ENCODE peak calls at places on chromosomes 11 and 22, in nine cellular contexts. S, G, F, Q, P, U, M, E and L are unnamed samples.

GRCh38 chr11:40401132-40401853 is 1058.2 kb downstream of the LRRC4C start:
- DNase-seq in P (no peak), G (no peak), U (no peak), M (no peak), Q (no peak), S (no peak), E (no peak), F (no peak), L (no peak)

GRCh38 chr11:118886681-118887111 is 3.0 kb downstream of the CXCR5 start:
- DNase-seq in P (no peak), Q (no peak), F (no peak), E (no peak), G (no peak), U (peak), S (no peak), M (no peak), L (no peak)

GRCh38 chr22:40714514-40714966 is 35.3 kb downstream of the MCHR1 start:
- DNase-seq in F (no peak), E (no peak), U (no peak), Q (no peak), M (peak), G (no peak), P (no peak), S (peak), L (no peak)

GRCh38 chr11:45884596-45885185 is 760 bp upstream of the MAPK8IP1 start:
- DNase-seq in G (no peak), U (no peak), F (no peak), M (no peak), E (no peak), S (no peak), P (no peak), Q (no peak), L (no peak)

GRCh38 chr11:47415949-47416472 is 7.6 kb downstream of the SLC39A13 start:
- DNase-seq in G (peak), P (peak), F (no peak), Q (no peak), U (no peak), S (peak), E (peak), M (peak), L (peak)

GRCh38 chr22:17777005-17777716 is 2.9 kb upstream of the BID start:
- DNase-seq in P (no peak), M (no peak), Q (no peak), U (peak), S (no peak), F (peak), E (no peak), G (peak), L (no peak)

GRCh38 chr11:120303004-120303637 is 22.0 kb upstream of the TLCD5 start:
- DNase-seq in P (peak), Q (no peak), S (no peak), E (peak), M (peak), U (no peak), G (peak), F (no peak), L (peak)

GRCh38 chr22:29820941-29821789 is 16.9 kb downstream of the ASCC2 start:
- DNase-seq in G (peak), Q (peak), P (peak), E (peak), M (peak), F (no peak), S (peak), U (no peak), L (peak)

GRCh38 chr22:44351685-44352377 is 39.1 kb upstream of the SHISAL1 start:
- DNase-seq in Q (peak), G (peak), S (no peak), U (no peak), F (no peak), M (peak), E (peak), P (peak), L (peak)

GRCh38 chr11:63613517-63614135 is 607 bp downstream of the PLAAT3 start:
- DNase-seq in S (no peak), G (peak), E (peak), U (peak), P (peak), Q (no peak), M (no peak), F (peak), L (no peak)

GRCh38 chr11:71268706-71269321 is 16.4 kb upstream of the SHANK2 start:
- DNase-seq in P (no peak), M (no peak), Q (no peak), S (no peak), F (no peak), G (peak), U (no peak), E (no peak), L (no peak)

DNA sequence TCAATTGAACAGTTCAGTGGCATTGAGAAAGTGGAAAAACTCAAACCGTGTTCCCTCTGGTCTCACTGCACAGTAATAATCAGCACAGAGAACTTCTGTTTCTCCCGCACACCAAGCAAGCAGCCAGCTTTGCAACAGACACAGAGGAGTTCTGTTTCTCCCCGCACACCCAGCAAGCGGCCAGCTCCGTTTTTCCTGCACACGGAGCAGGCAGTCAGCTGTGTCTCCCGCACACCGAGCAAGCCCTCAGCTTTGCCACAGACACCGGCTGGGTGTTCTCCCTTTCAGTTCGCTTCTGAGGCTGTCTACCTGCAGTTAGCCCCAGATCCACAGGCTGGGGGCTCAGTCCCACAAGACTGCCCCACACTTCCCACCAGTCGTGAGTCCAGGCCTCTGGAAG is 9.9 kb upstream of the TALDO1 start:
- DNase-seq in Q (no peak), F (no peak), U (no peak), G (no peak), P (no peak), E (no peak), S (no peak), M (no peak), L (no peak)
- H3K4me3 ChIP-seq in Q (no peak), F (peak), U (no peak), G (no peak), P (no peak), E (no peak), S (no peak), M (no peak), L (no peak)

GRCh38 chr11:1350086-1350725 is 39.5 kb upstream of the BRSK2 start:
- DNase-seq in G (peak), M (no peak), E (no peak), U (peak), Q (no peak), S (no peak), P (peak), F (no peak), L (no peak)

GRCh38 chr11:1351278-1351937 is 38.3 kb upstream of the BRSK2 start:
- DNase-seq in F (no peak), P (no peak), M (no peak), Q (no peak), G (peak), U (peak), S (no peak), E (no peak), L (no peak)

GRCh38 chr11:1348748-1349073 is 39.3 kb upstream of the TOLLIP start:
- DNase-seq in G (peak), E (no peak), M (no peak), F (no peak), P (no peak), U (no peak), S (no peak), Q (no peak), L (no peak)

GRCh38 chr11:1348146-1348545 is 38.7 kb upstream of the TOLLIP start:
- DNase-seq in Q (no peak), P (no peak), M (no peak), G (peak), E (no peak), U (peak), F (no peak), S (no peak), L (no peak)

GRCh38 chr11:1349074-1349931 is 39.9 kb upstream of the TOLLIP start:
- DNase-seq in E (no peak), G (peak), P (no peak), S (no peak), M (no peak), F (no peak), Q (no peak), U (peak), L (no peak)
- H3K4me3 ChIP-seq in E (no peak), G (no peak), P (no peak), S (no peak), M (no peak), F (no peak), Q (no peak), U (no peak), L (no peak)

GRCh38 chr22:50171965-50172421 is 1.5 kb downstream of the PANX2 start:
- DNase-seq in M (no peak), S (no peak), U (no peak), Q (no peak), F (no peak), P (no peak), E (no peak), G (no peak), L (no peak)

GRCh38 chr22:50173221-50173982 is 2.9 kb downstream of the PANX2 start:
- DNase-seq in G (no peak), P (no peak), S (no peak), E (no peak), Q (no peak), M (no peak), U (peak), F (peak), L (no peak)

GRCh38 chr22:50170453-50171318 is at the start of gene PANX2:
- DNase-seq in G (no peak), S (no peak), U (peak), F (no peak), E (no peak), M (peak), P (no peak), Q (no peak), L (no peak)

GRCh38 chr22:50169774-50170341 is 673 bp upstream of the PANX2 start:
- DNase-seq in E (no peak), P (no peak), F (no peak), S (no peak), M (peak), U (peak), Q (no peak), G (peak), L (no peak)

GRCh38 chr22:50171319-50171964 is 911 bp downstream of the PANX2 start:
- DNase-seq in M (no peak), U (peak), P (no peak), G (no peak), S (no peak), Q (no peak), E (no peak), F (no peak), L (no peak)
- H3K4me3 ChIP-seq in M (no peak), U (no peak), P (no peak), G (no peak), S (peak), Q (no peak), E (no peak), F (no peak), L (no peak)

DNA sequence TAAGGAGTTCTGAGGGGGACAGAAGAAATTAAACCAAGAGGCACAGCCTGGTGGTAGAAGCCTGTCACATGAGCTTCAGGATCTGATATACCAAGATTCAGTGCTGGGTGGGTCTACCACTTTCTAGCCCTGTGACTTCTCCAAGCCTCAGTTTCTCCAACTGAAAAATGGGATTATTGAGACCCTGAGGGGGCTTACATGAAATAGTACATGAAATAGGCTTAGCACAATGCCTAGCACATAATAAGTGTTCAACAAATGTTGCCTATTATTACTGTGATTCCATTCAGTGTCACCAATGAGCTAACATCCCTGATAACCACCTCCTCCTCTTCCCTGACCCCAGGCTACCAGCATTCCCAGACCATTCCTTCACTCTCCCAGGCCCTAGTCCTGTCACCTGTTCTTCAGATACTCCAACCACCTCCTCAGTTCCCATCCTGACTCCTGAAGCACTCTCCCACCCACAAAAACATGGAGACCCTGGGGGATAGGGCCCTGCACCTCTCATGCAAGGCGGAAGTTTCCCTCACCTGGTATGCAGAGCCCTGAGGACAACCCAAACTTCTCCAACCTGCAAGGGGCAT is 1.8 kb downstream of the TNKS1BP1 start:
- DNase-seq in G (peak), P (no peak), E (no peak), F (no peak), M (peak), U (no peak), S (no peak), Q (no peak), L (no peak)
- H3K4me3 ChIP-seq in G (peak), P (no peak), E (no peak), F (no peak), M (peak), U (no peak), S (peak), Q (peak), L (peak)

GRCh38 chr11:67466962-67467771 is 1.9 kb downstream of the TMEM134 start:
- DNase-seq in Q (no peak), F (no peak), S (no peak), P (no peak), G (no peak), U (no peak), M (no peak), E (no peak), L (no peak)
- H3K4me3 ChIP-seq in Q (no peak), F (no peak), S (peak), P (no peak), G (no peak), U (no peak), M (no peak), E (no peak), L (no peak)

DNA sequence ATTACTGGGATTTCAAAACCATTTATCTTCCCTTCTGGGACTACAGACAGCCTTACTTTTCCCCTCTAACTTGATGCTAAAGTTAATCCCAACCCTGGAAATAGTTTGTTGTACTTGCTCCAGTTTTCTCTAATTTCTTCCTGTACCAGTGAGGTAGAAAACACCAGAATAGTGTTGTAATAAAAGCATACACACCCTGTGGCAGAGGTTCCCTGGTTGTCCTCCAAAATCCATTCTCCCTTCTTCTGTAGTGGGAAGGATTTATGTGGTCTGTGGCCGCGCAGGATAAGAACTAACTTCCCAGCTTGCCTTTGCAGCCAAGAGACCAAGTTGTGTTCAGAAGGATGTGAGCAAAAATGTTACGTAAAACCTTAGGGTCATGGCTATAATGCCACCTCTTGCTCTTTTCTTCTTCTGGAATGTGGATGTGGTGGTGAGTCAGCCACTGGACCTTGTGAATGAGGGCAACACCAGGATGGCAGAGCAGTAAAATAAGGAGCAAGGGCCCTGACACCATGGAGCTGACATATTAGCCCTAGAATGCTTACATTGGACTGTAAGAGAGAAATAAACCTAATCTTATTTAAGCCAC is 28.4 kb downstream of the CCDC90B start:
- DNase-seq in G (no peak), Q (no peak), F (no peak), S (no peak), U (no peak), M (peak), P (no peak), E (peak), L (peak)
- H3K4me3 ChIP-seq in G (no peak), Q (no peak), F (no peak), S (no peak), U (no peak), M (no peak), P (no peak), E (no peak), L (no peak)

GRCh38 chr11:68211546-68211945 is 1.6 kb downstream of the KMT5B start:
- DNase-seq in P (no peak), G (no peak), U (no peak), F (no peak), Q (no peak), S (peak), M (no peak), E (peak), L (no peak)
- H3K4me3 ChIP-seq in P (no peak), G (peak), U (peak), F (peak), Q (peak), S (peak), M (peak), E (no peak), L (peak)

GRCh38 chr22:45682069-45682468 is 10.4 kb downstream of the ATXN10 start:
- DNase-seq in E (no peak), G (no peak), Q (no peak), P (no peak), F (no peak), S (no peak), M (peak), U (no peak), L (no peak)
- H3K4me3 ChIP-seq in E (no peak), G (no peak), Q (no peak), P (no peak), F (no peak), S (no peak), M (no peak), U (no peak), L (no peak)